ENCODE peak calls at places on chromosomes 2 and 18, in six cellular contexts. K is prostate gland, O is fibroblast of the aortic adventitia, G is lung, P is fibroblast of lung, F is kidney epithelial cell. V is an unnamed sample.
A peak's percentile ranks its signal among the peaks of the same experiment; 100 is the strongest.

GRCh38 chr2:15253817-15254216 is 307.3 kb downstream of the NBAS start:
- DNase-seq in K (no peak), G (no peak), P (no peak), F (no peak), O (no peak), V (no peak)

GRCh38 chr2:120238728-120239487 is 13.7 kb upstream of the RALB start:
- DNase-seq in K (no peak), O (peak; percentile 80), G (no peak), P (peak; percentile 90), F (no peak), V (peak; percentile 90)

GRCh38 chr2:65666156-65666725 is 233.8 kb upstream of the SPRED2 start:
- DNase-seq in K (no peak), O (no peak), G (no peak), F (peak; percentile 18), P (peak; percentile 84), V (peak; percentile 58)

GRCh38 chr2:203891474-203891873 is 23.9 kb downstream of the CTLA4 start:
- DNase-seq in G (peak; percentile 38), F (no peak), K (no peak), O (no peak), P (no peak), V (peak; percentile 15)

GRCh38 chr2:75256485-75256884 is 57.2 kb upstream of the TACR1 start:
- DNase-seq in F (no peak), P (no peak), O (no peak), K (no peak), G (no peak), V (no peak)

GRCh38 chr2:216603884-216604245 is 29.4 kb upstream of the IGFBP2 start:
- DNase-seq in P (no peak), F (no peak), G (no peak), K (no peak), O (no peak), V (no peak)

GRCh38 chr2:26640781-26641564 is at the start of gene CIB4:
- DNase-seq in P (no peak), F (peak; percentile 55), G (peak; percentile 65), O (peak; percentile 8), K (no peak), V (no peak)

GRCh38 chr18:49444599-49444998 is 15.8 kb downstream of the DYM start:
- DNase-seq in G (no peak), K (no peak), P (no peak), F (no peak), O (peak; percentile 30), V (peak; percentile 33)

GRCh38 chr18:75548353-75548752 is 120.8 kb upstream of the SMIM21 start:
- DNase-seq in G (peak; percentile 24), P (peak; percentile 16), O (no peak), F (no peak), K (no peak), V (no peak)

GRCh38 chr2:62333961-62334360 is 138.0 kb downstream of the B3GNT2 start:
- DNase-seq in O (no peak), P (no peak), K (no peak), G (no peak), F (no peak), V (no peak)

GRCh38 chr2:158753561-158754302 is 41.4 kb upstream of the DAPL1 start:
- DNase-seq in F (no peak), G (peak; percentile 42), O (peak; percentile 79), P (peak; percentile 54), K (peak; percentile 37), V (peak; percentile 78)

GRCh38 chr2:230660294-230661060 is 52.2 kb upstream of the CAB39 start:
- DNase-seq in K (no peak), O (no peak), F (no peak), P (no peak), G (peak; percentile 57), V (no peak)

GRCh38 chr2:112958428-112959108 is 19.2 kb upstream of the IL36G start:
- DNase-seq in G (peak; percentile 36), K (peak; percentile 16), F (no peak), P (peak; percentile 32), O (peak; percentile 78), V (peak; percentile 69)

GRCh38 chr2:69012310-69013122 is 463 bp upstream of the ANTXR1 start:
- DNase-seq in G (peak; percentile 67), K (peak; percentile 51), O (peak; percentile 82), P (peak; percentile 39), F (no peak), V (peak; percentile 43)

GRCh38 chr2:135960598-135961551 is 24.6 kb downstream of the DARS1 start:
- DNase-seq in F (no peak), P (peak; percentile 80), O (no peak), G (no peak), K (peak; percentile 25), V (peak; percentile 20)

GRCh38 chr2:108787209-108787558 is 613 bp downstream of the CCDC138 start:
- DNase-seq in K (no peak), F (no peak), G (no peak), O (peak; percentile 22), P (no peak), V (no peak)

GRCh38 chr2:60140180-60140579 is 413.3 kb downstream of the BCL11A start:
- DNase-seq in G (no peak), F (no peak), K (no peak), P (no peak), O (no peak), V (no peak)

DNA sequence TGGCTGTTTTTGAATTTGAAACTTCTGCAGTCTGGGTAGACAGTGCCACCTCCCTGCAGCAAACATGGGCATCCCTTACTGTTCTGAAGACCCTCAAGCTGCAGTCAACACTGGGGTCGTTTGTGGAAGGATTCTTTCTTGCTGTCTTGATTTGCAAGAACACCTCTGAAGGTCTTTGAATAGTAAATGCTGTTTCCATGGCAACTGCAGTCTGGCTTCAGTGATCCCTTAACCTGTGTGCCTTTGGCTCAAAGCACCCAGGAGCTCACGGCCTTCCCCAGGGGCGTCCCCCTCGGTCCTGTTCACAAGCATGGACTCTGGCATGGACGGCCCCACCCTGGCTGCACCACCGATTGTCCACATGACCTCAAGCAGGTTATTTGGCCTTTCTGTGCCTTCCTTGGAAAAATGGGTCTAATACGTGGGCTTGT is 38.3 kb downstream of the LRRFIP1 start:
- DNase-seq in K (no peak), F (no peak), P (no peak), G (no peak), O (no peak), V (no peak)
- TF ChIP-seq CTCF in K (no peak), F (peak; percentile 27), P (no peak), G (no peak), O (no peak), V (no peak)

GRCh38 chr18:2535419-2535910 is 35.8 kb downstream of the METTL4 start:
- DNase-seq in K (no peak), P (no peak), G (no peak), F (no peak), O (no peak), V (no peak)
- H3K4me3 ChIP-seq in K (no peak overlapping the region), P (no peak overlapping the region), G (no peak overlapping the region), F (no peak overlapping the region), O (no peak overlapping the region), V (no peak overlapping the region)

GRCh38 chr2:19434413-19434812 is 76.0 kb upstream of the OSR1 start:
- DNase-seq in P (no peak), G (no peak), F (no peak), O (no peak), K (no peak), V (no peak)

GRCh38 chr2:19439081-19439480 is 80.7 kb upstream of the OSR1 start:
- DNase-seq in P (no peak), F (no peak), O (no peak), G (no peak), K (no peak), V (no peak)

DNA sequence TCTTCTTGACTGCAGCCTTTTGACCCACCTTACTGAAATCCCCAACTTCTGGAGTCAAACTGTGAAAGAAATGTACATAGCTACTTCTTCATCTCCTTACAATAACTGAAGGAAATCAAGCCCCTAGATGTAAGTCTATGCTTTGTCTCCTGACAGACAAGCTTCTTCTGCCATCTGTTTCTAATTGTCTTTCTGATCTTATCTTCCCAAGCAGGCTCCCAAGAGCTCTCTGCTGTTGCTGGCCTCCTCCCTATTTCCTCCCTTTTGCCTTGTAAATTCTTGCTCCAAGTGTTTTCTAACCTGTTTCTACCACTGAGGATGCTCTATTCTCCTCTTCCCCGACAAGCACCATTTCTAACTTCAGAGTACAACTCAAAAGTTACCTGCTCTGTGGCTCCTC is 77.4 kb upstream of the OSR1 start:
- DNase-seq in K (no peak), P (no peak), G (no peak), O (peak; percentile 22), F (no peak), V (peak; percentile 24)
- TF ChIP-seq CTCF in K (no peak), P (no peak), G (no peak), O (no peak), F (no peak), V (no peak)

GRCh38 chr2:9497017-9497416 is 22.7 kb downstream of the IAH1 start:
- DNase-seq in F (no peak), O (no peak), P (no peak), K (peak; percentile 22), G (no peak), V (no peak)
- H3K4me3 ChIP-seq in F (no peak overlapping the region), O (no peak overlapping the region), P (no peak overlapping the region), K (no peak overlapping the region), G (no peak overlapping the region), V (no peak overlapping the region)